ENCODE peak calls at places on chromosomes 12 and 14, in four cellular contexts. L is GM12878, R is K562, D is H1. I is an unnamed sample.

GRCh38 chr14:91303091-91303923 is 58.8 kb upstream of the GPR68 start:
- DNase-seq in D (peak; percentile 100), L (no peak), R (peak; percentile 89), I (peak; percentile 80)

GRCh38 chr12:130161261-130162231 is 718 bp upstream of the FZD10 start:
- DNase-seq in L (no peak), R (no peak), D (peak; percentile 59), I (peak; percentile 58)

GRCh38 chr14:51652168-51653095 is 722 bp downstream of the FRMD6 start:
- DNase-seq in D (no peak), R (no peak), L (no peak), I (peak; percentile 74)

GRCh38 chr12:124661382-124661781 is 94.0 kb upstream of the NCOR2 start:
- DNase-seq in L (no peak), R (peak; percentile 23), D (no peak), I (peak; percentile 55)

GRCh38 chr14:76484355-76484754 is 108.4 kb downstream of the ESRRB start:
- DNase-seq in D (no peak), R (no peak), L (no peak), I (no peak)

GRCh38 chr12:122081108-122081696 is 2.6 kb downstream of the MLXIP start:
- DNase-seq in L (no peak), D (no peak), R (peak; percentile 51), I (no peak)

GRCh38 chr12:122282066-122282465 is 15.8 kb upstream of the VPS33A start:
- DNase-seq in R (no peak), L (no peak), D (no peak), I (no peak)

GRCh38 chr14:21090194-21090939 is 8.1 kb downstream of the ZNF219 start:
- DNase-seq in R (no peak), L (no peak), D (no peak), I (peak; percentile 87)

GRCh38 chr14:101025656-101026055 is 122.1 kb upstream of the RTL1 start:
- DNase-seq in D (no peak), L (no peak), R (no peak), I (no peak)

GRCh38 chr12:104263580-104264358 is 39.8 kb upstream of the EID3 start:
- DNase-seq in D (no peak), L (no peak), R (no peak), I (peak; percentile 75)

GRCh38 chr12:16008442-16008841 is 97.3 kb downstream of the DERA start:
- DNase-seq in D (no peak), R (peak; percentile 40), L (no peak), I (no peak)

GRCh38 chr14:64762044-64763034 is 58.1 kb downstream of the PLEKHG3 start:
- DNase-seq in L (no peak), D (no peak), R (peak; percentile 83), I (peak; percentile 87)

GRCh38 chr14:85634205-85634604 is 104.3 kb downstream of the FLRT2 start:
- DNase-seq in L (no peak), R (no peak), D (no peak), I (no peak)

GRCh38 chr12:63129927-63130326 is 21.1 kb downstream of the AVPR1A start:
- DNase-seq in L (no peak), R (peak; percentile 79), D (no peak), I (no peak)

GRCh38 chr14:92877757-92878431 is 45.1 kb upstream of the CHGA start:
- DNase-seq in R (no peak), L (no peak), D (no peak), I (no peak)

GRCh38 chr12:20458011-20458410 is 89.7 kb downstream of the PDE3A start:
- DNase-seq in D (no peak), R (no peak), L (no peak), I (no peak)

GRCh38 chr12:108635201-108635996 is 1.7 kb upstream of the SELPLG start:
- DNase-seq in L (peak; percentile 99), D (no peak), R (peak; percentile 39), I (no peak)

GRCh38 chr12:52197371-52198231 is 5.8 kb upstream of the KRT80 start:
- DNase-seq in D (no peak), L (no peak), R (no peak), I (no peak)

GRCh38 chr12:87202189-87202588 is 827.0 kb downstream of the C12orf50 start:
- DNase-seq in R (no peak), D (no peak), L (no peak), I (no peak)

GRCh38 chr12:41250748-41251147 is 62.6 kb downstream of the PDZRN4 start:
- DNase-seq in R (no peak), L (no peak), D (no peak), I (no peak)

GRCh38 chr12:120417917-120418316 is 20.0 kb upstream of the COX6A1 start:
- DNase-seq in R (no peak), D (no peak), L (no peak), I (no peak)

GRCh38 chr12:109460538-109460937 is 16.6 kb downstream of the KCTD10 start:
- DNase-seq in D (no peak), R (no peak), L (no peak), I (no peak)

GRCh38 chr12:109056891-109057290 is 4.5 kb downstream of the USP30 start:
- DNase-seq in L (no peak), D (no peak), R (no peak), I (no peak)

GRCh38 chr14:22830329-22831010 is 783 bp downstream of the MRPL52 start:
- DNase-seq in D (no peak), R (no peak), L (no peak), I (no peak)

GRCh38 chr14:102731101-102731870 is 46.0 kb upstream of the TRAF3 start:
- DNase-seq in R (no peak), L (no peak), D (no peak), I (no peak)

GRCh38 chr12:59871779-59872178 is 275.9 kb downstream of the SLC16A7 start:
- DNase-seq in D (no peak), L (no peak), R (no peak), I (no peak)

DNA sequence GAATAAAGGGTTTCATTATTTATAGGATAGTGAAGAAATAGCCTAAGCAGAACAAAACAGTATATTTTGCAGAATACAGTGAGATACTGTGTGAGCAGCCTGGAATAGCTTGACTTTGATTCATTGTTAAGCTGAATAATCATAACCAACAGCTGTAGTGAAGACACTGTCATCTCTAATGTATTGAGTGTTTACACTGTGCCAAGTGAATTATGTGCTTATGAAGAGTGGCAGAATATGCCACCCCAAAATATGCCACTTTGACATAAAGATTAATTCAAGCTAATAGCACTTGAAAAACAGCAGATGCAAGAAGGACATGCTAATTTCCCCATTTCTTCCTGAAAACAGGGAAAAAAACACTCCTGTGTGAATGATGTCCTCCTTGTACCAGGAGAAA is 48.1 kb upstream of the LRFN5 start:
- DNase-seq in D (no peak), R (no peak), L (no peak), I (no peak)
- H2AFZ ChIP-seq in D (no peak overlapping the region), R (no peak overlapping the region), L (no peak overlapping the region), I (no peak overlapping the region)

DNA sequence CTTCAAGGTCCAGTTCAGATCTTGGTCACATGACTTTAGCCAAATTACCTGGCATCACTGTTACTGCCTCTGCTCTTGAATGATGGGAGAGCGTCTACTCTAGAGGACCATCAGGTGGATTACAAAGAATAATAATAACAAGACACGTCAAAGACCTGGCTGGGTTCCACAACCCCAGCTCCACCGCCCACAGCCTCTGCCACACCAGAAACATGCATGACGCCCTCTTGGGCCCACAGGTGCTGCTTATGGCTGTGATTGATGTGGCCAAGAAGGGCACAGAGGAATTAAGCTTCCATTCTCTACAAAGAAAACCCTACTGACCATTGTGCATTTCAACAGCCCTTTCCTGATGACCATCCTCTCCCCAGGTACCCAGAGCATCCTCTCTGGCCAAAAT is 18.2 kb downstream of the SERPINA3 start:
- DNase-seq in D (no peak), L (no peak), R (no peak), I (no peak)
- H3K27me3 ChIP-seq in D (no peaks in the 10 kb centered on the region), L (no peaks in the 10 kb centered on the region), R (no peaks in the 10 kb centered on the region), I (no peaks in the 10 kb centered on the region)

DNA sequence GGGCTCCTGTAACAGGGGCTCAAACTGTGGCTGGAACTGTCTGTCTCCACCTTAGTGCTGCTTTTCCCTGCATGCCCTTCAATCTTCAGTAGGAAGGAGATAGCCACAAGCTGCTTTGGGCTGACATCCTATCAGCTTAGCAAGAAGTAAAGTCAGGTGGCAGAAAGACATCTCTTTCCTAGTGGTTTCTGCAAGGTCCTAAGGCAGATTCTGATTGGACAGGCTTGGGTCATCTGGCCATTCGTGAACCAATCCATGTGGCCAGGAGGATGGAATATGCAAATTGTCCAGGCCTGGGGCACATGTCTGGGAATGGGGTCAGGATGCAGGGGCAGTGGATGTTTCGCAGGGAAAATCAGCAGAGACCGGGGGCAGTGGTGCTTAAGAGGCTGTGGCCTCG is 5.2 kb downstream of the RITA1 start:
- DNase-seq in L (no peak), R (peak; percentile 88), D (no peak), I (peak; percentile 84)
- TF ChIP-seq NRF1 in L (no peak), R (no peak), D (no peak), I (no peak)

GRCh38 chr12:10363922-10364838 is 25.7 kb downstream of the KLRK1 start:
- DNase-seq in L (peak; percentile 84), R (peak; percentile 70), D (no peak), I (no peak)
- H2AFZ ChIP-seq in L (peak overlapping the region; percentile 76), R (peak overlapping the region; percentile 91), D (peak overlapping the region; percentile 91), I (peak overlapping the region; percentile 96)

GRCh38 chr12:132310181-132311040 is 19.0 kb downstream of the GALNT9 start:
- DNase-seq in L (no peak), R (no peak), D (no peak), I (no peak)
- H3K27me3 ChIP-seq in L (no peaks in the 10 kb centered on the region), R (peaks cover 62% of the 10 kb centered on the region), D (peaks cover 3% of the 10 kb centered on the region), I (peaks cover 71% of the 10 kb centered on the region)

GRCh38 chr14:27727371-27727770 is 1039.2 kb upstream of the FOXG1 start:
- DNase-seq in R (no peak), L (no peak), D (no peak), I (no peak)
- TF ChIP-seq NRF1 in R (no peak), L (no peak), D (no peak), I (no peak)

DNA sequence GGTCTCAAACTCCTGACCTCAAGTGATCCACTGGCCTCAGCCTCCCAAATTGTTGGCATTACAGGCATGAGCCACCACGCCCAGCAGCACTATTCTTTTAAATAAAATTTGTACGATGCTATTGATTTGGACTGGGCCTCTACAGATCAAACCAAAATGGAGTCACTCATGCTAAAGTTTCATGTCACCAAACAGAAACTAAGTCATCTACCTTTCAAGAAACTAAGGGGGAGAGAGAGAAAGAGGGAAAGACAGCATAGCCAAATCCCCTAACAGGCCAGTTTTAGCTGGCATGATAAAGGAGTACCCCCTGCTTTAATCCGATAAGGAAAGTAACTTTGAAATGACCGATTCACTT is 23.1 kb upstream of the STK38L start:
- DNase-seq in L (no peak), R (no peak), D (no peak), I (no peak)
- H2AFZ ChIP-seq in L (no peak overlapping the region), R (no peak overlapping the region), D (no peak overlapping the region), I (no peak overlapping the region)

GRCh38 chr14:103788086-103788485 is 59.3 kb downstream of the PPP1R13B start:
- DNase-seq in L (no peak), D (no peak), R (no peak), I (no peak)
- H3K27me3 ChIP-seq in L (no peaks in the 10 kb centered on the region), D (no peaks in the 10 kb centered on the region), R (no peaks in the 10 kb centered on the region), I (no peaks in the 10 kb centered on the region)

GRCh38 chr12:75560167-75560566 is 48.8 kb upstream of the KRR1 start:
- DNase-seq in L (no peak), R (no peak), D (no peak), I (peak; percentile 7)
- TF ChIP-seq NRF1 in L (no peak), R (no peak), D (no peak), I (no peak)

I was measured in SK-N-SH.